ENCODE peak calls at places on chromosomes 3 and 15, in seven cellular contexts. J, V, U, S, X, K and T are unnamed samples.

GRCh38 chr15:58889363-58889762 is 44.1 kb downstream of the SLTM start:
- DNase-seq in U (no peak), X (no peak), K (no peak), J (no peak), S (no peak), V (no peak), T (no peak)

GRCh38 chr3:123732447-123732846 is 147.6 kb upstream of the HACD2 start:
- DNase-seq in J (no peak), V (no peak), S (no peak), X (no peak), U (no peak), K (no peak), T (no peak)

GRCh38 chr15:68485721-68486360 is 53.9 kb upstream of the ITGA11 start:
- DNase-seq in X (no peak), U (no peak), J (no peak), V (no peak), K (no peak), S (no peak), T (no peak)

GRCh38 chr3:176855213-176855612 is 342.1 kb downstream of the TBL1XR1 start:
- DNase-seq in X (no peak), V (no peak), U (no peak), J (no peak), K (no peak), S (no peak), T (no peak)

GRCh38 chr3:38315488-38316230 is 30.9 kb upstream of the XYLB start:
- DNase-seq in U (no peak), V (no peak), S (no peak), X (no peak), K (no peak), J (no peak), T (no peak)

GRCh38 chr15:31254431-31255175 is 72.0 kb upstream of the KLF13 start:
- DNase-seq in S (peak; percentile 92), K (no peak), J (no peak), V (no peak), U (no peak), X (no peak), T (no peak)

GRCh38 chr15:40911693-40912092 is 17.4 kb downstream of the VPS18 start:
- DNase-seq in U (no peak), K (no peak), S (no peak), J (no peak), V (no peak), X (no peak), T (no peak)

GRCh38 chr3:72891053-72891855 is 3.4 kb downstream of the GXYLT2 start:
- DNase-seq in V (no peak), S (peak; percentile 96), K (peak; percentile 63), J (no peak), U (peak; percentile 37), X (no peak), T (no peak)

GRCh38 chr3:140441006-140441405 is 236.9 kb upstream of the TRIM42 start:
- DNase-seq in S (peak; percentile 16), X (no peak), K (no peak), J (no peak), U (peak; percentile 74), V (no peak), T (no peak)

GRCh38 chr15:26867199-26868007 is 541 bp downstream of the GABRA5 start:
- DNase-seq in K (peak; percentile 71), U (no peak), X (no peak), S (no peak), V (peak; percentile 35), J (no peak), T (peak; percentile 79)

GRCh38 chr3:183085634-183086390 is 13.5 kb downstream of the MCCC1 start:
- DNase-seq in U (no peak), X (no peak), V (peak; percentile 27), J (no peak), S (no peak), K (peak; percentile 47), T (peak; percentile 79)

GRCh38 chr3:112802338-112802737 is 44.3 kb downstream of the CD200R1L start:
- DNase-seq in U (no peak), X (no peak), S (no peak), V (no peak), K (no peak), J (no peak), T (no peak)

GRCh38 chr3:146646251-146646650 is 41.1 kb upstream of the PLSCR5 start:
- DNase-seq in X (no peak), U (no peak), J (no peak), S (no peak), V (no peak), K (no peak), T (no peak)

GRCh38 chr3:141291610-141292345 is 60.2 kb downstream of the PXYLP1 start:
- DNase-seq in S (no peak), J (no peak), X (no peak), U (no peak), V (no peak), K (no peak), T (no peak)

GRCh38 chr3:48634661-48635221 is 520 bp downstream of the SLC26A6 start:
- DNase-seq in S (no peak), K (peak; percentile 83), V (peak; percentile 38), J (peak; percentile 27), U (peak; percentile 50), X (peak; percentile 20), T (peak; percentile 95)

GRCh38 chr3:53841296-53841695 is 4.9 kb downstream of the CHDH start:
- DNase-seq in S (no peak), X (no peak), V (no peak), J (no peak), K (no peak), U (peak; percentile 64), T (no peak)

GRCh38 chr15:59203572-59203971 is 3.1 kb upstream of the LDHAL6B start:
- DNase-seq in X (no peak), V (no peak), U (no peak), S (no peak), J (no peak), K (no peak), T (no peak)

DNA sequence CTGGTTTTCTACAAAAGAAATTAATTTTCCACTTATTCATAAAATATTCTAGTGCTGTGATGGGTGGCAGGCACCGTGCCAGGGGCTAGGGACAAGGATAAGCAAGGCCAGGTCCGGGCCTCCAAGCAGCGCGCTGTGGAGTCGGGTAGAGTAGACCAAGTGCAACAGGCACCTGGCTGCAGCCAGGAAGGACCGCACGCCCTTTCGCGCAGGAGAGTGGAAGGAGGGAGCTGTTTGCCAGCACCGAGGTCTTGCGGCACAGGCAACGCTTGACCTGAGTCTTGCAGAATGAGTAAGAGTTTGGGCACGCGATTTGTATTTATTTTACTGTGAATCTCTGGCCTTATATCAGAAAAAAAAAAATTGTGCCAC is at the start of gene CASR:
- DNase-seq in X (no peak), S (no peak), J (no peak), U (peak; percentile 68), K (no peak), V (no peak), T (peak; percentile 47)
- H3K4me3 ChIP-seq in X (peak within 1 kb of the TSS; percentile 59), S (no peak within 1 kb of the TSS), J (peak within 1 kb of the TSS; percentile 30), U (peak within 1 kb of the TSS; percentile 6), K (no peak within 1 kb of the TSS), V (peak within 1 kb of the TSS; percentile 72), T (peak within 1 kb of the TSS; percentile 59)

DNA sequence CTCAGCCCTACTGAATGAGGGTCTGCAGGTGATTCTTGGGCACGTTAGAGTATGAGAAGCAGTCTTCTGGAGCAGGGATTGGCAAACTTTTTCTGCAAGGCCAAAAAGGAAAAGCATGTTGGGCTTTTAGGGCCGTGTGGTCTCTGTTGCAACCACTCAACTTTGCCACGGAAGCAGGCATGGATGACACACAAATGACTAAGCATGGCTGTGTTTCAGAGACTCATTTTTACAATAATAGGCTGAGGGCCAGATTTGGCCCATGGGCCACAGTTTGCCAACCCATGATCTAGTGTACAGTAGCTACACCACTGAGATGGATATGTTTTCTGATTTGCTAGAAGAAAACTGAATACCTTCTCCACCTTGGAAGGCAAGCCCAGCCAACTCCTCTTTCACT is 66.1 kb upstream of the PRICKLE2 start:
- DNase-seq in S (peak; percentile 88), J (no peak), K (no peak), U (peak; percentile 17), V (no peak), X (no peak), T (no peak)
- H3K4me3 ChIP-seq in S (no peak overlapping the region), J (no peak overlapping the region), K (no peak overlapping the region), U (no peak overlapping the region), V (no peak overlapping the region), X (no peak overlapping the region), T (no peak overlapping the region)

GRCh38 chr15:80058044-80058443 is 1.4 kb upstream of the ZFAND6 start:
- DNase-seq in J (no peak), U (no peak), S (no peak), X (no peak), K (no peak), V (no peak), T (no peak)

GRCh38 chr15:80059786-80060489 is 462 bp downstream of the ZFAND6 start:
- DNase-seq in U (peak; percentile 56), S (no peak), X (no peak), V (peak; percentile 72), K (peak; percentile 92), J (peak; percentile 40), T (peak; percentile 92)

GRCh38 chr15:80058851-80059785 is at the start of gene ZFAND6:
- DNase-seq in X (peak; percentile 74), J (peak; percentile 90), V (peak; percentile 95), U (peak; percentile 96), S (peak; percentile 56), K (peak; percentile 97), T (peak; percentile 95)

GRCh38 chr15:80066912-80067311 is 7.4 kb downstream of the ZFAND6 start:
- DNase-seq in S (no peak), X (no peak), V (no peak), J (no peak), K (no peak), U (no peak), T (no peak)

DNA sequence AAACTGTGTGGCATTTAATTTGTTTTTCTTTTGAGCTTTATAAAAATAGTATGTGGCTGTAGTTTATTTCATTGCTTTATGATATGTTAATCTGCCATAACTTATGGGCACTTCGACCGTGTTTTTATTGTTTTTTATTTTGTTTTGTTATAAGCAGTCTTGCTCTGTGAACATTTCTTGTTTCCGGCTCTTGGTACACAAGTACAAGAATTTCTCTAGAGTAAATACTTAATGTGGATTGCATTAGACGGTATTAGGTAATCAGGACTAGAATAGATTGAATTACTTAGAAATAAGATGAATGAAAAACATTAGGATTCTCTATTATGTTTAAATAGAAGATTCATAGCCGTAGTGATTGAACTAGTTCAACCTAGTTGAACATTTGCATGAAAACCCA is 2.1 kb downstream of the ZFAND6 start:
- DNase-seq in X (no peak), V (no peak), S (no peak), K (no peak), U (no peak), J (no peak), T (no peak)
- H3K4me3 ChIP-seq in X (peak overlapping the region; percentile 98), V (no peak overlapping the region), S (no peak overlapping the region), K (peak overlapping the region; percentile 92), U (no peak overlapping the region), J (no peak overlapping the region), T (no peak overlapping the region)

GRCh38 chr15:98268163-98268562 is 307.7 kb downstream of the ARRDC4 start:
- DNase-seq in K (no peak), U (no peak), J (no peak), S (no peak), X (no peak), V (no peak), T (no peak)

GRCh38 chr15:98266295-98266694 is 305.8 kb downstream of the ARRDC4 start:
- DNase-seq in U (no peak), J (no peak), K (no peak), S (no peak), X (no peak), V (no peak), T (no peak)

DNA sequence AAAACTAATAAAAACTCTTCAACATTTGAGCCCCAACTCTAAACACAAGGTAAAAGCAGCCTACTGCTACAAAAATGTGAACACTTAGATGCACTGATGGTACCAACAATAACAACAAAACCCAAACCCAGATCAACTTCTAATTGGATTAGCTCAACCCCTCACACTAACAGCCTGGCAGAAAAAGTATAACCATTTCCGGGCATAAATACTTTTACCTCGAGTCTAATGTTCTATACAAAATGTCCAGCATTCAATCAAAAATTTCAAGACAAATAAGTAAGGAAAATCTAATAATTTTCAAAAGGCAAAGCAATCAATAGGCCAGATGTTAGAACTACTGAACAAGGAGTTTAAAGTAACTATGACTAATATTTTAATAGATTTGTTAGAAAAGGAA is 303.3 kb downstream of the ARRDC4 start:
- DNase-seq in V (no peak), K (no peak), X (no peak), J (no peak), U (no peak), S (no peak), T (no peak)
- H3K4me3 ChIP-seq in V (no peak overlapping the region), K (no peak overlapping the region), X (no peak overlapping the region), J (no peak overlapping the region), U (no peak overlapping the region), S (no peak overlapping the region), T (no peak overlapping the region)